ENCODE peak calls at places on chromosomes 7 and 10, in six cellular contexts. C is HTR-8/SVneo, P is DMS153, N is HT1080, W is NCI-H2171 treated with DMSO at 0.1 percent for 48 hours, D is adipocyte. K is an unnamed sample.

GRCh38 chr10:123561145-123561448 is 105.1 kb upstream of the GPR26 start:
- DNase-seq in D (no peak), N (no peak), C (no peak), W (no peak), P (no peak), K (no peak)

GRCh38 chr10:62049815-62050626 is 148.5 kb downstream of the ARID5B start:
- DNase-seq in P (no peak), W (no peak), D (peak), N (no peak), C (no peak), K (no peak)

GRCh38 chr7:37832194-37832593 is 16.2 kb upstream of the NME8 start:
- DNase-seq in W (peak), D (peak), P (peak), N (peak), C (no peak), K (no peak)

GRCh38 chr10:19847321-19847720 is 31.1 kb downstream of the PLXDC2 start:
- DNase-seq in W (no peak), N (no peak), D (no peak), P (no peak), C (no peak), K (no peak)

GRCh38 chr7:26891400-26892355 is 27.3 kb upstream of the SKAP2 start:
- DNase-seq in N (peak), W (no peak), C (peak), P (no peak), D (no peak), K (no peak)

GRCh38 chr7:93249749-93250148 is 17.6 kb downstream of the VPS50 start:
- DNase-seq in C (no peak), W (no peak), P (no peak), D (peak), N (no peak), K (no peak)

GRCh38 chr7:714251-714671 is 12.2 kb upstream of the DNAAF5 start:
- DNase-seq in D (no peak), N (no peak), W (no peak), P (no peak), C (no peak), K (no peak)

GRCh38 chr10:130801784-130802183 is 509.7 kb downstream of the TCERG1L start:
- DNase-seq in W (no peak), C (no peak), N (no peak), D (no peak), P (no peak), K (no peak)

GRCh38 chr7:44789990-44790389 is 6.5 kb upstream of the PPIA start:
- DNase-seq in C (no peak), N (no peak), W (no peak), D (no peak), P (no peak), K (no peak)

GRCh38 chr10:68861253-68861652 is 33.9 kb downstream of the STOX1 start:
- DNase-seq in N (no peak), C (no peak), D (no peak), W (no peak), P (no peak), K (no peak)

GRCh38 chr10:24858908-24859270 is 93.5 kb downstream of the PRTFDC1 start:
- DNase-seq in P (no peak), W (no peak), D (no peak), C (no peak), N (no peak), K (no peak)

GRCh38 chr7:42227523-42227922 is 9.5 kb downstream of the GLI3 start:
- DNase-seq in D (no peak), P (no peak), C (no peak), N (no peak), W (no peak), K (no peak)

GRCh38 chr10:118832242-118832651 is 77.5 kb upstream of the CACUL1 start:
- DNase-seq in C (no peak), D (peak), W (peak), P (no peak), N (no peak), K (no peak)

GRCh38 chr7:73809454-73810090 is 21.2 kb upstream of the CLDN4 start:
- DNase-seq in C (no peak), N (no peak), P (no peak), W (no peak), D (no peak), K (no peak)

GRCh38 chr7:32253245-32253644 is 183.0 kb upstream of the PDE1C start:
- DNase-seq in D (no peak), C (no peak), W (peak), P (no peak), N (no peak), K (no peak)

GRCh38 chr7:139036901-139037300 is 1.1 kb upstream of the ZC3HAV1L start:
- DNase-seq in C (no peak), N (no peak), W (no peak), P (no peak), D (no peak), K (no peak)

GRCh38 chr10:35089641-35090161 is 440 bp downstream of the CUL2 start:
- DNase-seq in P (no peak), N (no peak), D (peak), C (peak), W (peak), K (peak)

GRCh38 chr7:27605689-27606269 is 56.9 kb downstream of the HIBADH start:
- DNase-seq in W (peak), C (peak), P (peak), N (peak), D (peak), K (no peak)

GRCh38 chr10:19704544-19704943 is 111.7 kb upstream of the PLXDC2 start:
- DNase-seq in N (no peak), W (no peak), P (no peak), C (no peak), D (peak), K (no peak)

GRCh38 chr7:32093415-32094408 is 23.5 kb upstream of the PDE1C start:
- DNase-seq in W (no peak), D (peak), C (no peak), P (no peak), N (peak), K (no peak)

GRCh38 chr7:106218546-106218945 is 66.2 kb downstream of the NAMPT start:
- DNase-seq in P (no peak), D (no peak), C (no peak), N (no peak), W (no peak), K (no peak)

GRCh38 chr10:101217450-101218281 is 11.6 kb downstream of the LBX1 start:
- DNase-seq in N (no peak), P (peak), C (no peak), D (peak), W (no peak), K (no peak)

GRCh38 chr7:12093365-12093764 is 117.7 kb upstream of the TMEM106B start:
- DNase-seq in W (no peak), N (no peak), C (no peak), P (no peak), D (peak), K (no peak)

GRCh38 chr7:22549667-22550513 is 49.9 kb upstream of the STEAP1B start:
- DNase-seq in N (no peak), W (peak), C (no peak), D (peak), P (peak), K (no peak)

GRCh38 chr7:45447296-45447695 is 126.9 kb upstream of the ADCY1 start:
- DNase-seq in P (no peak), C (no peak), D (no peak), W (no peak), N (no peak), K (no peak)

GRCh38 chr7:76016191-76016947 is 22.0 kb upstream of the TMEM120A start:
- DNase-seq in C (no peak), P (no peak), N (no peak), D (no peak), W (no peak), K (no peak)

GRCh38 chr10:97766996-97767924 is 4.5 kb downstream of the SFRP5 start:
- DNase-seq in D (no peak), W (no peak), P (no peak), C (no peak), N (no peak), K (no peak)

GRCh38 chr10:76150139-76150885 is 718.9 kb downstream of the LRMDA start:
- DNase-seq in P (no peak), C (peak), N (no peak), W (no peak), D (peak), K (no peak)

GRCh38 chr7:66921918-66922486 is 977 bp downstream of the TMEM248 start:
- DNase-seq in P (no peak), C (peak), D (no peak), W (no peak), N (peak), K (no peak)

GRCh38 chr10:24358022-24358421 is 149.1 kb downstream of the KIAA1217 start:
- DNase-seq in D (no peak), N (no peak), P (no peak), C (no peak), W (no peak), K (no peak)

GRCh38 chr10:98609265-98609664 is 162.5 kb upstream of the HPS1 start:
- DNase-seq in D (no peak), C (no peak), N (no peak), W (no peak), P (no peak), K (no peak)

GRCh38 chr10:59633063-59633462 is 76.6 kb downstream of the SLC16A9 start:
- DNase-seq in N (no peak), D (no peak), P (no peak), W (no peak), C (no peak), K (no peak)

GRCh38 chr10:117257701-117258100 is 16.8 kb downstream of the SLC18A2 start:
- DNase-seq in C (no peak), P (no peak), W (peak), N (no peak), D (no peak), K (no peak)

GRCh38 chr7:29337628-29338116 is 143.1 kb downstream of the CHN2 start:
- DNase-seq in D (no peak), C (no peak), W (no peak), N (no peak), P (no peak), K (no peak)

K was measured in GM19239.